ENCODE peak calls at places on chromosomes 12 and 14, in nine cellular contexts. M, Y, B, P, R, O, K, L and D are unnamed samples.
A peak's percentile ranks its signal among the peaks of the same experiment; 100 is the strongest.

GRCh38 chr12:98059659-98060343 is 455.6 kb upstream of the TMPO start:
- DNase-seq in O (no peak), P (no peak), B (no peak), K (no peak), R (peak; percentile 21), L (no peak), Y (no peak), M (no peak), D (no peak)

GRCh38 chr12:47272412-47273190 is 192.8 kb upstream of the AMIGO2 start:
- DNase-seq in P (no peak), R (no peak), O (no peak), M (no peak), L (no peak), K (no peak), B (no peak), Y (no peak), D (no peak)

GRCh38 chr12:106861984-106862894 is 87.8 kb downstream of the RIC8B start:
- DNase-seq in L (no peak), Y (no peak), M (no peak), O (no peak), B (no peak), P (no peak), K (peak; percentile 89), R (no peak), D (no peak)

GRCh38 chr12:1739368-1739767 is 48.5 kb downstream of the ADIPOR2 start:
- DNase-seq in B (no peak), K (no peak), L (no peak), Y (no peak), M (no peak), O (no peak), P (no peak), R (no peak), D (no peak)

GRCh38 chr12:6110006-6110405 is 14.5 kb downstream of the VWF start:
- DNase-seq in P (no peak), K (no peak), O (no peak), R (no peak), B (peak; percentile 20), Y (no peak), L (no peak), M (no peak), D (no peak)

GRCh38 chr14:75452900-75453816 is 25.3 kb downstream of the JDP2 start:
- DNase-seq in M (no peak), L (peak; percentile 71), O (peak; percentile 90), P (peak; percentile 40), K (peak; percentile 95), Y (peak; percentile 82), B (peak; percentile 100), R (peak; percentile 67), D (peak; percentile 64)

GRCh38 chr14:80522936-80523335 is 311.6 kb upstream of the DIO2 start:
- DNase-seq in P (no peak), R (no peak), O (no peak), M (no peak), K (peak; percentile 6), B (no peak), L (no peak), Y (no peak), D (no peak)

GRCh38 chr12:119156401-119156800 is 22.3 kb upstream of the HSPB8 start:
- DNase-seq in P (no peak), Y (peak; percentile 87), R (no peak), O (no peak), K (no peak), M (no peak), B (no peak), L (no peak), D (no peak)

GRCh38 chr12:87439990-87440827 is 589.0 kb downstream of the C12orf50 start:
- DNase-seq in L (no peak), B (peak; percentile 59), P (no peak), M (no peak), Y (no peak), O (no peak), K (peak; percentile 92), R (peak; percentile 46), D (no peak)

GRCh38 chr12:101490286-101490920 is 15.3 kb downstream of the SPIC start:
- DNase-seq in P (no peak), Y (peak; percentile 47), R (no peak), M (no peak), B (peak; percentile 3), O (no peak), L (no peak), K (peak; percentile 33), D (no peak)

GRCh38 chr14:36509056-36509917 is 10.7 kb downstream of the NKX2-1 start:
- DNase-seq in M (no peak), B (no peak), K (no peak), L (no peak), P (no peak), O (no peak), R (no peak), Y (no peak), D (no peak)

DNA sequence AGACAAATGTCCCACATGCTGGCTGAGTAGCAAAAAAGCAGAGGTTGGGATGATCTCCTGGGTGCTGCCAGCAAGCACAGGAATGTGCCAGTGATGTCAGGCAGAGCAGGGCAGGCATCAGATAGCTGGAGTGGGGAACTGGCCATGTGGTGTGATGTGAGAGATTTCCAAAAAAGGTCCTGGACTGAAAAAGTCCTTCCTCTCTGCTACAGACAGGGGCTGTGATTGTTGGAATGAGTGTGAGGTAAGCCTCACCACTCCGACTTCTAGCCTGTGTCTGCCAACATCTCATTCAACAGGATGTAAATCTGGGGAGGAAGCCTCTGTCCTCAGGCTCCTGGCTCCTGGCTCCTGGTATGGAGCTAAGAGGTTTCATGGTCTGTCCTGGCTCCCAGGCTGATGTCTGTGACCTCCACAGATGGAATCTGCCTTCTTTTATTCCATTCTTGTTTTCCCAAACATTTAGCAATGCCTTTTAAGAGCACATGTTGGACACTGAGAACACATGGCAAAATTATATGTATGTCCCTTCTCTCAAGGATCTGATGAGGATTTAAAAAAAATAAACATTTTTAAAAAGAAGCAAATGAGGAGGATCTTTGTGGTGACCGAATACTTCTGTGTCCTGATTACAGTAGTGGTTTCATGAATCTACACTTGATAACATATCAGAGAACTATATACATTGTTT is 50.1 kb upstream of the STK38L start:
- DNase-seq in K (peak; percentile 90), L (no peak), M (no peak), P (no peak), Y (no peak), R (no peak), O (no peak), B (no peak), D (peak; percentile 49)
- TF ChIP-seq CTCF in K (no peak), L (no peak), M (no peak), P (no peak), Y (no peak), R (no peak), O (no peak), B (no peak), D (peak; percentile 41)

GRCh38 chr12:69688021-69688420 is 11.1 kb downstream of the BEST3 start:
- DNase-seq in P (no peak), O (no peak), L (no peak), K (no peak), M (no peak), B (no peak), R (no peak), Y (no peak), D (no peak)

GRCh38 chr12:69686731-69687130 is 12.4 kb downstream of the BEST3 start:
- DNase-seq in R (no peak), M (no peak), O (no peak), P (no peak), L (no peak), K (no peak), B (no peak), Y (no peak), D (no peak)

GRCh38 chr12:69688496-69689427 is 10.3 kb downstream of the BEST3 start:
- DNase-seq in M (peak; percentile 3), Y (peak; percentile 58), P (no peak), O (peak; percentile 10), B (peak; percentile 76), L (peak; percentile 45), K (peak; percentile 84), R (peak; percentile 88), D (peak; percentile 20)

GRCh38 chr12:69687390-69687789 is 11.7 kb downstream of the BEST3 start:
- DNase-seq in L (no peak), Y (no peak), R (no peak), B (no peak), O (no peak), P (no peak), M (no peak), K (peak; percentile 31), D (no peak)

GRCh38 chr12:69689638-69690037 is 9.5 kb downstream of the BEST3 start:
- DNase-seq in Y (no peak), R (no peak), O (no peak), K (no peak), P (no peak), M (no peak), L (no peak), B (no peak), D (no peak)
- H3K27ac ChIP-seq in Y (no peak overlapping the region), R (peak overlapping the region; percentile 89), O (no peak overlapping the region), K (no peak overlapping the region), P (no peak overlapping the region), M (no peak overlapping the region), L (no peak overlapping the region), B (peak overlapping the region; percentile 72), D (peak overlapping the region; percentile 63)

DNA sequence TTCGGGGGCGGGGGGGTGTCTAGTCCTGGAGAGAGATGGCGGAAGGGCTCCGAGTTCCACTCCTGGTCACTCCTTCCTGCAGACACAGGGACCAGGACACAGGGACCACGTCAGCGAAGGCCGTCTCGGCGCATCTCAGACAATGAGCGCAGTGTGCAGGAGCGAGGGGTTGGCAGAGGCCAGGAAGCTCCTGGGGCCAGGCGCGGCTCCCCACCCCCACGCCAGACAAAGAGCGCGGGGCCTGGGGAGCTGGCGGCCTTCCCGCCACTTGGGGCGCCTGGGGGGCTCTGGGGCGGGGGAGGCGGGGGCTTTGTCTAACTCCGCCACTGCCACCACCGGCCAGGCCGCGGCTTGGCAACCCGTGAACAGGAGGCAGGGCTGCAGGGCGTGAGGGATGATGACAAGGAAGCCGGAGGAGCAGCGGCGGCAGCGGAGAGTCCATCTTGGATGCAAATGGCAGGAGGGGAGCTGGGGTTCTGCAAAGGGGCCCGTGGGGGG is 2.2 kb downstream of the CDK2AP1 start:
- DNase-seq in O (peak; percentile 55), P (peak; percentile 70), K (peak; percentile 64), R (peak; percentile 77), M (no peak), B (no peak), L (peak; percentile 76), Y (peak; percentile 81), D (peak; percentile 73)
- TF ChIP-seq CTCF in O (no peak), P (peak; percentile 11), K (no peak), R (no peak), M (no peak), B (no peak), L (peak; percentile 20), Y (no peak), D (no peak)

GRCh38 chr12:40158592-40159111 is 52.8 kb upstream of the SLC2A13 start:
- DNase-seq in K (no peak), B (no peak), M (no peak), Y (no peak), R (peak; percentile 23), O (no peak), P (no peak), L (no peak), D (no peak)

GRCh38 chr12:40154381-40154780 is 48.5 kb upstream of the SLC2A13 start:
- DNase-seq in R (no peak), O (no peak), P (no peak), Y (no peak), M (no peak), B (no peak), L (no peak), K (no peak), D (no peak)

GRCh38 chr12:40156031-40156764 is 50.3 kb upstream of the SLC2A13 start:
- DNase-seq in R (no peak), K (no peak), M (no peak), Y (no peak), B (no peak), L (no peak), O (no peak), P (no peak), D (no peak)

GRCh38 chr12:40152783-40153383 is 47.0 kb upstream of the SLC2A13 start:
- DNase-seq in L (peak; percentile 52), Y (peak; percentile 66), B (peak; percentile 29), M (peak; percentile 17), P (peak; percentile 39), R (peak; percentile 59), K (peak; percentile 50), O (no peak), D (peak; percentile 30)

GRCh38 chr12:40157307-40157706 is 51.4 kb upstream of the SLC2A13 start:
- DNase-seq in P (no peak), K (no peak), L (no peak), Y (no peak), M (no peak), B (no peak), R (no peak), O (no peak), D (no peak)
- H3K27ac ChIP-seq in P (no peak overlapping the region), K (no peak overlapping the region), L (peak overlapping the region; percentile 79), Y (no peak overlapping the region), M (no peak overlapping the region), B (no peak overlapping the region), R (no peak overlapping the region), O (no peak overlapping the region), D (no peak overlapping the region)